ENCODE peak calls at places on chromosomes 11 and 22, in six cellular contexts. W is AG04449, E is WTC11, Q is GM10248, Y is astrocyte of the spinal cord, A is heart left ventricle. U is an unnamed sample.

GRCh38 chr11:62560566-62561103 is 13.1 kb downstream of the EEF1G start:
- DNase-seq in E (peak), A (peak), W (peak), Q (peak), Y (peak), U (peak)

GRCh38 chr11:123357990-123358827 is 71.9 kb upstream of the GRAMD1B start:
- DNase-seq in W (no peak), Q (peak), E (peak), A (peak), Y (peak), U (no peak)

GRCh38 chr22:17172172-17172833 is 13.2 kb upstream of the HDHD5 start:
- DNase-seq in Y (no peak), Q (no peak), W (no peak), E (peak), A (peak), U (no peak)

GRCh38 chr11:2988361-2988762 is 3.8 kb downstream of the NAP1L4 start:
- DNase-seq in Y (no peak), W (no peak), A (no peak), E (no peak), Q (no peak), U (no peak)

GRCh38 chr22:28052818-28053217 is 133.8 kb upstream of the PITPNB start:
- DNase-seq in A (no peak), Y (no peak), Q (no peak), W (no peak), E (no peak), U (no peak)

GRCh38 chr11:62370743-62371440 is 33.6 kb downstream of the ASRGL1 start:
- DNase-seq in W (no peak), E (peak), Q (no peak), A (peak), Y (no peak), U (no peak)

GRCh38 chr11:120471131-120471530 is 40.4 kb upstream of the GRIK4 start:
- DNase-seq in Q (no peak), W (peak), Y (peak), E (no peak), A (no peak), U (no peak)

GRCh38 chr11:34154059-34154875 is 48.8 kb downstream of the NAT10 start:
- DNase-seq in W (no peak), A (no peak), Y (no peak), Q (peak), E (no peak), U (no peak)

GRCh38 chr22:44158766-44159165 is 22.0 kb upstream of the PARVG start:
- DNase-seq in W (no peak), Q (no peak), Y (no peak), E (no peak), A (no peak), U (no peak)

GRCh38 chr11:64312947-64313346 is 4.4 kb downstream of the TRMT112 start:
- DNase-seq in A (no peak), Y (no peak), W (no peak), E (no peak), Q (no peak), U (no peak)

GRCh38 chr11:128904303-128904871 is 13.2 kb downstream of the KCNJ5 start:
- DNase-seq in Y (no peak), E (no peak), A (no peak), Q (no peak), W (no peak), U (no peak)
- TF ChIP-seq CTCF in Y (no peak), E (no peak), A (no peak), Q (no peak), W (no peak), U (no peak)

DNA sequence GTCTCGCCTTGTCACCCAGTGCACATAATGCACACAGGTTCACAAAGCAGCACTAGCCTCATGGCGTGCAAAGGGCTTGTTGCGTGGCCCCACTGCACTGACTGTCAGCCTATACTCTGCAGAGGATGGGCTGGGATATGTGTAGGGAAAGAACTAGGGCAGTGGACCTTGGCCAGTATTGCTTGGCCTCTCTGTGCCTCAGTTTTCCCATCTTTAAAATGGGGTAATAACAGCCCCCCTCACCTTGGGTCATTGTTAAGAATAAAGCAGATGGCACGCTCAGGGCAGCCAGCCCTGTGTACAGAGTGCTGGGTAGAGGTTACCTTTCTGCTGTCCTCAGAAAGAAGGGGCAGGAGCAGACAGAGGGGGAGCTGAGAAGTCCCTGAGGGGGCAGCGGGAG is 71.1 kb downstream of the CACNA1I start:
- DNase-seq in W (no peak), Q (no peak), A (no peak), E (no peak), Y (no peak), U (no peak)
- TF ChIP-seq CTCF in W (no peak), Q (no peak), A (no peak), E (no peak), Y (no peak), U (no peak)

DNA sequence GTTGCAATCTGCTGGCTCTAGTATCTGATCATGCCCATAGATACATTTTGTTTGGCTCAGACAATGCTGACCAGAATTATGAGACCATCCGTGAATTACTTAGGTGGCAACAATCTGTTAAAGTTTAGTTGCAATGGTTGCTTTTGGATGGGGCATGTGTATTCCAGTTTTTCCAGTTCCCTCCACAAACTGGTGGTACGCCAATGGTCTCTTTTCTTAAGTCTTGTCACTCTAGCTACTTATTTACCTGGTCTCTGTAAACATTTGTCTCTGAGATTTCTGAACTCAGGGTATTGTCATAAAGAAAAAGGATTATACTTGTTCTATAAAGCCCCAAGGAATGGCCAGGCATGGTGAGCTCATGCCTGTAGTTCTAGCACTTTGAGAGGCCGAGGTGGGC is 65.9 kb downstream of the PGR start:
- DNase-seq in Y (no peak), A (no peak), E (no peak), Q (no peak), W (no peak), U (no peak)
- TF ChIP-seq CTCF in Y (no peak), A (no peak), E (no peak), Q (no peak), W (no peak), U (no peak)

GRCh38 chr11:47233989-47234668 is 14.5 kb downstream of the ACP2 start:
- DNase-seq in Q (no peak), E (peak), W (no peak), A (peak), Y (peak), U (no peak)
- TF ChIP-seq CTCF in Q (no peak), E (no peak), W (peak), A (peak), Y (peak), U (no peak)

U was measured in progenitor cell of endocrine pancreas.